ENCODE peak calls at places on chromosomes 11 and 22, in seven cellular contexts. V is CD4-positive, CD25-positive, alpha-beta regulatory T cell; C is T-helper 2 cell; L is T follicular helper cell; K is activated naive CD8-positive, alpha-beta T cell treated with anti-CD3 and anti-CD28 coated beads, Interleukin-2, amount 50 U/mL, for 24 hours; A is neural progenitor cell; Q is NAMALWA. Z is an unnamed sample.

GRCh38 chr22:19772673-19773469 is 12.3 kb downstream of the TBX1 start:
- DNase-seq in V (no peak), C (no peak), L (no peak), K (no peak), A (no peak), Q (peak), Z (peak)

GRCh38 chr22:38271927-38272372 is 860 bp downstream of the TMEM184B start:
- DNase-seq in V (peak), C (no peak), L (no peak), K (no peak), A (peak), Q (no peak), Z (no peak)

GRCh38 chr11:100823360-100823759 is 136.3 kb downstream of the ARHGAP42 start:
- DNase-seq in V (no peak), C (no peak), L (no peak), K (no peak), A (no peak), Q (no peak), Z (no peak)

GRCh38 chr11:67705264-67705663 is 30.8 kb upstream of the ALDH3B2 start:
- DNase-seq in V (no peak), C (no peak), L (no peak), K (no peak), A (no peak), Q (no peak), Z (no peak)

GRCh38 chr11:72736452-72737069 is 15.6 kb downstream of the ARAP1 start:
- DNase-seq in V (peak), C (no peak), L (peak), K (peak), A (no peak), Q (peak), Z (peak)

GRCh38 chr11:100876826-100877545 is 189.9 kb downstream of the ARHGAP42 start:
- DNase-seq in V (no peak), C (no peak), L (no peak), K (no peak), A (no peak), Q (no peak), Z (no peak)

GRCh38 chr22:37095113-37095512 is 14.4 kb downstream of the TMPRSS6 start:
- DNase-seq in V (peak), C (no peak), L (no peak), K (peak), A (no peak), Q (no peak), Z (no peak)

GRCh38 chr11:106395716-106396349 is 318.4 kb downstream of the AASDHPPT start:
- DNase-seq in V (no peak), C (no peak), L (no peak), K (no peak), A (no peak), Q (no peak), Z (no peak)

GRCh38 chr22:34236527-34236926 is 316.3 kb upstream of the LARGE1 start:
- DNase-seq in V (no peak), C (no peak), L (no peak), K (no peak), A (no peak), Q (no peak), Z (no peak)

GRCh38 chr11:68503281-68503687 is 42.7 kb downstream of the PPP6R3 start:
- DNase-seq in V (no peak), C (no peak), L (no peak), K (no peak), A (no peak), Q (no peak), Z (no peak)

GRCh38 chr11:85889676-85890579 is 34.7 kb downstream of the CCDC83 start:
- DNase-seq in V (no peak), C (no peak), L (no peak), K (no peak), A (no peak), Q (no peak), Z (peak)

Z was measured in K562.